ENCODE peak calls at places on chromosome 2, in five cellular contexts. R, T, Z, V and F are unnamed samples. For H3K4me1, the result is how much of the 10 kb centered on the place peaks cover.

GRCh38 chr2:189274412-189274811 is 94.9 kb upstream of the COL5A2 start:
- DNase-seq in Z (no peak), R (no peak), T (no peak), V (no peak), F (no peak)

GRCh38 chr2:199703199-199703598 is 147.8 kb downstream of the FTCDNL1 start:
- DNase-seq in Z (no peak), R (no peak), T (no peak), V (no peak), F (no peak)

GRCh38 chr2:70029814-70030409 is 57.4 kb upstream of the PCBP1 start:
- DNase-seq in V (no peak), R (no peak), Z (no peak), T (no peak), F (no peak)

GRCh38 chr2:156903335-156903734 is 354.2 kb upstream of the GALNT5 start:
- DNase-seq in V (no peak), T (no peak), Z (no peak), R (no peak), F (no peak)

GRCh38 chr2:223469270-223470057 is 132.7 kb downstream of the SCG2 start:
- DNase-seq in Z (no peak), T (no peak), V (no peak), R (no peak), F (no peak)

GRCh38 chr2:109676346-109676897 is 62.3 kb downstream of the SOWAHC start:
- DNase-seq in R (no peak), Z (no peak), T (no peak), V (no peak), F (no peak)

GRCh38 chr2:118046628-118047210 is 32.8 kb upstream of the CCDC93 start:
- DNase-seq in V (peak), Z (no peak), T (peak), R (no peak), F (peak)

GRCh38 chr2:173884403-173884802 is 80.8 kb downstream of the SP3 start:
- DNase-seq in R (no peak), Z (peak), V (no peak), T (peak), F (peak)

GRCh38 chr2:202718614-202719013 is 83.8 kb downstream of the FAM117B start:
- DNase-seq in Z (no peak), R (no peak), V (no peak), T (no peak), F (no peak)

GRCh38 chr2:233426619-233427342 is 72.5 kb downstream of the DGKD start:
- DNase-seq in T (no peak), V (no peak), Z (no peak), R (no peak), F (no peak)

GRCh38 chr2:121450301-121450700 is 80.4 kb upstream of the RNU4ATAC start:
- DNase-seq in R (no peak), V (no peak), Z (no peak), T (no peak), F (no peak)

GRCh38 chr2:44825702-44826101 is 115.8 kb upstream of the SIX3 start:
- DNase-seq in R (no peak), Z (no peak), V (no peak), T (no peak), F (no peak)

GRCh38 chr2:70639841-70640448 is 86.3 kb upstream of the TGFA start:
- DNase-seq in V (peak), T (no peak), R (no peak), Z (no peak), F (no peak)

GRCh38 chr2:36425771-36426340 is 70.3 kb downstream of the CRIM1 start:
- DNase-seq in T (no peak), Z (no peak), V (no peak), R (no peak), F (no peak)

GRCh38 chr2:203535078-203535783 is at the start of gene RAPH1:
- DNase-seq in Z (peak), V (peak), T (peak), R (peak), F (peak)

DNA sequence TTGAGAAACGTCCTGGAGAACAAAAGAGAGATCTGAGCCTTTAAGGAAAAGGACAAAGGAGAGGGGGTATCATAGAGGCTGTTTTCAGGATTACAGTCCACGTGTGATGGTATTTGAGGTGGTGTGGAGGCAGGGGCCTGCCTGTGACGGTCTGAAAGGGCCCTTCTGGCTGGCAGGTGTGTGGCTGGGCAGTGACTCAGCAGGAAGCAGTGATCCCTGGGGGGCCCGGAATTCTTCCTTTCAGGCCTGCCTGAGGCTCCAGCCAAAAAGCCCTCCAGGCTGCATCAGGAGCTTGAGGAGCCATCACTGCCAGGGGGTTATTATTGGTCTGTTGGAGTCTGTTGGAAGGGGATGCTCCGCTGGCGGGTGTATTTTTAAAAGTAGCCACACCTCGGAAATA is 97.2 kb upstream of the TMEM18 start:
- DNase-seq in R (no peak), T (no peak), Z (no peak), V (no peak), F (no peak)
- H3K4me3 ChIP-seq in R (no peak), T (no peak), Z (no peak), V (no peak), F (no peak)

GRCh38 chr2:120344214-120344990 is 1.5 kb upstream of the INHBB start:
- DNase-seq in T (no peak), V (no peak), R (no peak), Z (no peak), F (no peak)

GRCh38 chr2:120346034-120346666 is at the start of gene INHBB:
- DNase-seq in Z (no peak), V (no peak), R (no peak), T (no peak), F (no peak)

GRCh38 chr2:120343433-120344105 is 2.4 kb upstream of the INHBB start:
- DNase-seq in Z (peak), R (peak), V (peak), T (peak), F (no peak)

GRCh38 chr2:120346667-120347358 is 877 bp downstream of the INHBB start:
- DNase-seq in T (peak), R (no peak), V (no peak), Z (no peak), F (no peak)

GRCh38 chr2:120344991-120345975 is 653 bp upstream of the INHBB start:
- DNase-seq in Z (no peak), T (peak), R (no peak), V (peak), F (no peak)
- H3K4me1 ChIP-seq in Z (under half), T (under half), R (under half), V (under half), F (under half)

GRCh38 chr2:20614201-20615045 is 36.5 kb downstream of the HS1BP3 start:
- DNase-seq in V (no peak), Z (no peak), T (no peak), R (no peak), F (no peak)
- H3K27ac ChIP-seq in V (no peak), Z (no peak), T (no peak), R (no peak), F (no peak)

DNA sequence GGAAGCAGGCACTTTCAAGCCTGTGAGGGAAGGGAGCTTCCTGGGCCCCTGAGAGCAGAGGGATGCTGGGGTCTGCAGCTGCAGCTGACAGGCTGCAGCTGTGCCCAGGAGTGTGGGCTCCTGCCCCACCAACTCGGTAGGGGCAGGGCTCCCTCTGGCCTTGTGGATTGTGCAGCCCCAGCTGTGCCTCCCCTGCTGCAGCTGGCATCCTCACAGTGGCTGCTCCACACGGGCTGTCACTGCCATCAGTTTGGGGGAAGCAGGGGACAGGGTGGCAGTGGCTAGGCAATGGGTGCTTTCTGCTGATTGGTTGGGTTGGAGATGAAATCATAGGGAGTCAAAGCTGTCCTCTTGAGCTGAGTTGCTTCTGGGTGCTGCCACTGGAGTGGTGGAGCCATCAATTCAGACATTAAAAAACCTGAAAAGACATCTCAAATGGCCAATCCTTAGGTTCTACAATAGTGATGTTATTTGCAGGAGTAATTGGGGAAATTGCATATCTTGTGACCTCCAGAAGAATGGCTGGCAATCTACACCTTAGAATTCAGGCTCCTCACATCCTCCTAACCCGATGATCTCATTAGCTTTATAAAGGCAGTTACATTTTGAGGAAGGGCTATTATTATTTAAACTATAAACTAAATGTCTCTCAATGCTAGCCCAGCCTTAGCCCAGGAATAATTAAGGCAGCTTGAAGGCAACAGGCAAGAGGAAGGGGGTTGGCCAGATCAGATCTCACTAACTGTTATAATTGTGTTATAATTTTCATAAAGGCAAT is 41.3 kb downstream of the FAM171B start:
- DNase-seq in T (no peak), Z (no peak), V (no peak), R (no peak), F (no peak)
- H3K4me3 ChIP-seq in T (no peak), Z (no peak), V (no peak), R (no peak), F (no peak)

GRCh38 chr2:60959501-60959900 is 58.0 kb upstream of the PEX13 start:
- DNase-seq in V (no peak), Z (no peak), T (no peak), R (no peak), F (no peak)
- H3K4me1 ChIP-seq in V (under half), Z (under half), T (under half), R (under half), F (under half)